ENCODE peak calls at places on chromosome 6, in four cellular contexts. S is WERI-Rb-1, R is tibial nerve, E is body of pancreas. F is an unnamed sample.

GRCh38 chr6:87184762-87185250 is 29.4 kb downstream of the ZNF292 start:
- DNase-seq in E (no peak), R (no peak), S (no peak), F (no peak)

GRCh38 chr6:148272597-148272996 is 70.0 kb upstream of the SASH1 start:
- DNase-seq in R (no peak), E (no peak), S (no peak), F (no peak)

GRCh38 chr6:73248192-73248898 is 14.7 kb downstream of the KHDC1 start:
- DNase-seq in R (no peak), S (no peak), E (no peak), F (no peak)

GRCh38 chr6:156498696-156499095 is 278.5 kb upstream of the ARID1B start:
- DNase-seq in S (no peak), E (no peak), R (no peak), F (no peak)

GRCh38 chr6:164109770-164110140 is 695.2 kb downstream of the QKI start:
- DNase-seq in E (peak; percentile 27), R (peak; percentile 38), S (peak; percentile 41), F (no peak)

GRCh38 chr6:52649521-52649920 is 21.4 kb upstream of the TMEM14A start:
- DNase-seq in S (no peak), E (no peak), R (no peak), F (no peak)

GRCh38 chr6:84762941-84763396 is 1.4 kb downstream of the TBX18 start:
- DNase-seq in R (peak; percentile 31), E (no peak), S (peak; percentile 42), F (no peak)

GRCh38 chr6:48389146-48390043 is 278.4 kb upstream of the PTCHD4 start:
- DNase-seq in E (no peak), R (no peak), S (no peak), F (no peak)

GRCh38 chr6:85449388-85449817 is 480 bp upstream of the NT5E start:
- DNase-seq in E (no peak), R (peak; percentile 49), S (no peak), F (peak; percentile 73)

GRCh38 chr6:168035661-168036616 is 38.5 kb downstream of the KIF25 start:
- DNase-seq in E (no peak), S (peak; percentile 70), R (no peak), F (no peak)

GRCh38 chr6:133697666-133698065 is 191.2 kb upstream of the TCF21 start:
- DNase-seq in R (no peak), E (no peak), S (no peak), F (no peak)

GRCh38 chr6:160461641-160462040 is 113.5 kb downstream of the SLC22A3 start:
- DNase-seq in E (no peak), S (no peak), R (no peak), F (no peak)

GRCh38 chr6:50819527-50819905 is 845 bp downstream of the TFAP2B start:
- DNase-seq in R (no peak), S (peak; percentile 60), E (no peak), F (no peak)

GRCh38 chr6:118871331-118871730 is 22.6 kb upstream of the ASF1A start:
- DNase-seq in E (no peak), R (no peak), S (no peak), F (no peak)

GRCh38 chr6:34223381-34223963 is 13.2 kb upstream of the HMGA1 start:
- DNase-seq in S (no peak), R (no peak), E (peak; percentile 33), F (no peak)
- H3K4me3 ChIP-seq in S (peak overlapping the region; percentile 9), R (peak overlapping the region; percentile 70), E (no peak overlapping the region), F (no peak overlapping the region)

GRCh38 chr6:128071212-128071611 is 170.4 kb upstream of the THEMIS start:
- DNase-seq in R (no peak), E (no peak), S (no peak), F (no peak)

GRCh38 chr6:128073389-128073788 is 172.5 kb upstream of the THEMIS start:
- DNase-seq in E (no peak), S (no peak), R (no peak), F (no peak)

GRCh38 chr6:128076843-128077242 is 176.0 kb upstream of the THEMIS start:
- DNase-seq in S (no peak), R (no peak), E (no peak), F (no peak)

GRCh38 chr6:128078276-128078675 is 177.4 kb upstream of the THEMIS start:
- DNase-seq in E (no peak), R (no peak), S (no peak), F (no peak)

DNA sequence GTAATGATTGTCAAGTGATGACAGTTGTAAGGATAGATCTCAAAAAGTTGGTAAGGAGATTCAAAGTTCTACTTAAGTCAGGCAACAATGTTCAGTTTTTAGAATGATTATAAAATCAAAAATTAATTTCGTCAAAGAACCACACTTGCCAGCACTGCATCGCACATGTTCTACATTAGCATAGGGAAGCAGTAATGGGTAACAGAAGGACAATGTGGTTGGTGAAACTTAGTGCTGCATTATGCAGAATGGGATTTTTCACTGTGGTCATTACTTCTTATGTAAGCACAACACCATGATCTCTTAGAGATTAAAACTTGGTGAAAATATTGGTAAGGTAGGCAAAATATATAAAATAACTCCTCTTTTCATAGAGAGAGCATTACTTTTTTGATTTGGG is 173.7 kb upstream of the THEMIS start:
- DNase-seq in R (no peak), S (no peak), E (no peak), F (no peak)
- TF ChIP-seq CTCF in R (no peak), S (no peak), E (no peak), F (no peak)

GRCh38 chr6:159261983-159262382 is 92.8 kb downstream of the FNDC1 start:
- DNase-seq in R (no peak), S (no peak), E (no peak), F (no peak)
- H3K9me3 ChIP-seq in R (no peaks in the 10 kb centered on the region), S (no peaks in the 10 kb centered on the region), E (no peaks in the 10 kb centered on the region), F (no peaks in the 10 kb centered on the region)

DNA sequence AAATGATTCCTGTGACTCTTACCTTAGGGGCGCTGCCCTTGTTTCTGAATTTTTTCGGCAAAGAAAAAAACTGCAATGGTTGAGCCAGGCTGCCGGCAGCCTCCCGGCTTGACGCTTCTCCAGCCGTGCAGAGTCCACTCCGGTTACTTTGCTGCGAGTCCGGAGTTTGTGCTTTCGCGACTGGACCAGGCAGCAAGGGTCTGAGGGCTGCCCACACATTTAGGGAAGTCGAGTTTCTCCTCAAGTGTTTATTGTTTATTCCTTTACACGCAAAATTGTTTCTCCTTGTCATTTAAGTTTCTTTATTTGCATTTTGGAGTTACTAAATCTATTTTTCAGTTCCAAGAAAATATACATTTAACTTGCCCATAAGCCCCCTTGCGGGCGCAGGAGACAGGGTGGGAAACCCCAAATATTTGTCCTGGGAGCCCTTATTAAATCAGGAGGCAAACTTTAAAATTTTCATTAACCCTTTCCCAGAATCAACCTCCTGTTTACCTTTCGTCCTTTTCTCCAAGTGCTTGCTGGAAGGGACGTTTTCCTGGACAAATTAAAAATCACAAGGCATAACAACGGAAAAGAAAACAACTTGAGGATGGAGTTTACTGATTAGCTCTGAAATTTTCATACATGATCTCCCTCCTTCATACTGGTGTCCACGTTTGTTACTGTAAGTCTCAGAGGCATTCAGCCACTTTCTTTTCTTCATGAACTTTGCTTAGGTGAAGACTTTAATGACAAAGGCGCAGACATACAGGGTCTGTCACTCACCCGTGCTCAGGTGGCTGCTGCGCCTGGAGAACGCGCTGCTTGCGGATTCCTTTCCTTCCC is 1.7 kb upstream of the PDE10A start:
- DNase-seq in E (no peak), S (no peak), R (no peak), F (no peak)
- H3K4me3 ChIP-seq in E (no peak overlapping the region), S (no peak overlapping the region), R (peak overlapping the region; percentile 61), F (no peak overlapping the region)

GRCh38 chr6:162443101-162443500 is 284.5 kb downstream of the PRKN start:
- DNase-seq in S (no peak), E (peak; percentile 74), R (no peak), F (no peak)

GRCh38 chr6:162448294-162448693 is 279.3 kb downstream of the PRKN start:
- DNase-seq in R (no peak), E (no peak), S (no peak), F (no peak)

DNA sequence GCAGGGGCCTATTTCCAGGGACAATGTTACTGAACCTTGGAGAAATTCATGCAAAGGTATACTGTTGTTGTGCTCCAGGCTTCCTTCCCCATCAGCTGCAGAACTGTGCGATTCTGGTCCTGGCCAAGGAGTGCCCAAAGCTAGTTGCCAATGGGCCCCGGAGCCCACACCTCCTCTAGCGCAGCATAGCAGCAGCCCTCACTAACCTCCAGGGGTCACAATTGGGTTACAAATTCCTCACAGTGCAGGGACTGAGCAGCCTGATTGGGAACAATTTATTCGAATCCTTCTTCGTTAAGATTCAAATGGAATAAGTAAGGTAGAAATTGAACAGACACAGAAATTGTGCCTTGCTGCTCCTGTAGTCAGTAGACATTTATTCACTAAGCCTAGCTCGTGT is 284.9 kb downstream of the PRKN start:
- DNase-seq in S (peak; percentile 58), E (no peak), R (no peak), F (no peak)
- TF ChIP-seq CTCF in S (peak; percentile 80), E (peak; percentile 25), R (peak; percentile 27), F (no peak)

GRCh38 chr6:169088761-169089160 is 164.9 kb downstream of the THBS2 start:
- DNase-seq in S (no peak), R (no peak), E (no peak), F (no peak)
- H3K9me3 ChIP-seq in S (peaks cover 7% of the 10 kb centered on the region), R (peaks cover 4% of the 10 kb centered on the region), E (no peaks in the 10 kb centered on the region), F (no peaks in the 10 kb centered on the region)

DNA sequence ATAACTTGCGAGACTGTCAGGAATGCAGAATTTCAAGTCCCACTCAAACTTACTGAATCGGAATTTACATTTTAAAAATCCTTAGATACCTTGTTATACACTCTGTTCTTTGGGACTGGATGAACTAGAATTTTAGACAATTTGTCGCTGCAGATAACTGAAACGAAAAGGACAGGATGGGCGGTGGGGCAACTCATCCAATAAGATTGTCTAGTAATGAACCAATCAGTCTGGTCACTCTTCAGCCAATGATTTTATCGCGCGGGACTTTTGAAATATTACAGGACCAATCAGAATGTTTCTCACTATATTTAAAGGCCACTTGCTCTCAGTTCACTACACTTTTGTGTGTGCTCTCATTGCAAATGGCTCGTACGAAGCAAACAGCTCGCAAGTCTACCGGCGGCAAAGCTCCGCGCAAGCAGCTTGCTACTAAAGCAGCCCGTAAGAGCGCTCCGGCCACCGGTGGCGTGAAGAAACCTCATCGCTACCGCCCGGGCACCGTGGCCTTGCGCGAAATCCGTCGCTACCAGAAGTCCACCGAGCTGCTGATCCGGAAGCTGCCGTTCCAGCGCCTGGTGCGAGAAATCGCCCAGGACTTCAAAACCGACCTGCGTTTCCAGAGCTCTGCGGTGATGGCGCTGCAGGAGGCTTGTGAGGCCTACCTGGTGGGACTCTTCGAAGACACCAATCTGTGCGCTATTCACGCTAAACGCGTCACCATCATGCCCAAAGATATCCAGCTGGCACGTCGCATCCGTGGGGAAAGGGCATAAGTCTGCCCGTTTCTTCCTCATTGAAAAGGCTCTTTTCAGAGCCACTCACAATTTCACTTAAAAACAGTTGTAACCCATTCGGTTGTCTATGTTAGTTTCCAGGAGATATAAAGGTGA is 41.9 kb upstream of the HFE start:
- DNase-seq in S (no peak), E (peak; percentile 74), R (peak; percentile 99), F (peak; percentile 79)
- H3K4me3 ChIP-seq in S (no peak overlapping the region), E (peak overlapping the region; percentile 8), R (peak overlapping the region; percentile 59), F (peak overlapping the region; percentile 76)

GRCh38 chr6:111259089-111259831 is 172.0 kb downstream of the SLC16A10 start:
- DNase-seq in E (peak; percentile 99), R (peak; percentile 99), S (peak; percentile 98), F (peak; percentile 98)
- TF ChIP-seq CTCF in E (peak; percentile 99), R (peak; percentile 99), S (peak; percentile 90), F (peak; percentile 80)

DNA sequence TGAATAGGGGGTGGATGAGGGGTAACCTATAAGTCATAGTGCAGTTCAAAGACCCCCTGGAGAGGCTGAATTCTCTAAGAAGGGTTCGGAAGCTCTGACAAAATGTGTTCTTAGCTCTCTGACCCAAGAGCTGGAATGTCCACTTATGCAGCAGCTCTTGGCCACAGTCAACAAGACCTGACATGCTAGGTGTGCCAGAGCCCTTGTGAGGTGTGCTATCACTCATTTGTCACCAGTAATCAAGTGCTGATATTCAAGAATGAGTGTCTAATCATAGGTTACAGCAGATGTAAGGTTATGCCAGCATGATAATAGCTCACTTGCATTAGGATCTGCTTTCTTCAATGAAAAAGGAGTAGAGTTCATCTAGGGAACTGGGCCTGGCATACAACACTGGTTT is 28.1 kb downstream of the TOMM6 start:
- DNase-seq in E (no peak), S (no peak), R (no peak), F (no peak)
- H3K9me3 ChIP-seq in E (no peaks in the 10 kb centered on the region), S (no peaks in the 10 kb centered on the region), R (no peaks in the 10 kb centered on the region), F (no peaks in the 10 kb centered on the region)